ENCODE peak calls at places on chromosomes 1 and 21, in seven cellular contexts. F is AG04450, C is endodermal cell, Z is RWPE2, U is mammary epithelial cell, E is testis, G is lower lobe of right lung. Q is an unnamed sample.

GRCh38 chr1:33996281-33996680 is 132.4 kb downstream of the HMGB4 start:
- DNase-seq in F (no peak), C (no peak), Z (no peak), U (no peak), E (no peak), G (no peak), Q (no peak)

GRCh38 chr1:225848044-225848955 is 33.9 kb downstream of the TMEM63A start:
- DNase-seq in F (no peak), C (no peak), Z (no peak), U (no peak), E (no peak), G (no peak), Q (peak; percentile 65)

GRCh38 chr21:35026153-35026499 is 23.0 kb downstream of the RUNX1 start:
- DNase-seq in F (no peak), C (peak; percentile 10), Z (no peak), U (no peak), E (no peak), G (no peak), Q (no peak)

GRCh38 chr1:116457944-116458343 is 84.9 kb downstream of the ATP1A1 start:
- DNase-seq in F (no peak), C (no peak), Z (no peak), U (no peak), E (no peak), G (no peak), Q (no peak)

GRCh38 chr21:37372127-37372731 is 5.7 kb downstream of the DYRK1A start:
- DNase-seq in F (no peak), C (no peak), Z (no peak), U (no peak), E (no peak), G (no peak), Q (no peak)

GRCh38 chr1:183164350-183164749 is 21.7 kb upstream of the LAMC2 start:
- DNase-seq in F (no peak), C (peak; percentile 87), Z (peak; percentile 96), U (peak; percentile 94), E (no peak), G (no peak), Q (no peak)

GRCh38 chr1:181021811-181022434 is 747 bp downstream of the STX6 start:
- DNase-seq in F (peak; percentile 24), C (peak; percentile 85), Z (peak; percentile 83), U (peak; percentile 92), E (peak; percentile 82), G (peak; percentile 67), Q (peak; percentile 73)

GRCh38 chr21:45826733-45827692 is 154.6 kb upstream of the COL6A1 start:
- DNase-seq in F (no peak), C (no peak), Z (peak; percentile 49), U (no peak), E (peak; percentile 12), G (no peak), Q (no peak)

GRCh38 chr1:207282496-207283380 is 38.7 kb upstream of the CD55 start:
- DNase-seq in F (no peak), C (no peak), Z (no peak), U (peak; percentile 9), E (no peak), G (no peak), Q (no peak)

GRCh38 chr1:177077006-177077405 is 87.5 kb downstream of the ASTN1 start:
- DNase-seq in F (no peak), C (no peak), Z (no peak), U (no peak), E (no peak), G (no peak), Q (no peak)

GRCh38 chr1:160108888-160109662 is 6.5 kb upstream of the ATP1A2 start:
- DNase-seq in F (no peak), C (peak; percentile 79), Z (no peak), U (no peak), E (peak; percentile 59), G (no peak), Q (peak; percentile 41)

GRCh38 chr1:33176362-33176850 is 5.4 kb downstream of the TRIM62 start:
- DNase-seq in F (no peak), C (peak; percentile 46), Z (no peak), U (peak; percentile 56), E (no peak), G (no peak), Q (no peak)

GRCh38 chr21:44874497-44875331 is 1.2 kb upstream of the PTTG1IP start:
- DNase-seq in F (no peak), C (peak; percentile 77), Z (no peak), U (peak; percentile 37), E (peak; percentile 64), G (peak; percentile 85), Q (no peak)

GRCh38 chr21:36846624-36847023 is 119.8 kb downstream of the HLCS start:
- DNase-seq in F (no peak), C (peak; percentile 49), Z (no peak), U (peak; percentile 21), E (no peak), G (no peak), Q (no peak)

GRCh38 chr1:53617382-53618217 is 121.4 kb downstream of the GLIS1 start:
- DNase-seq in F (peak; percentile 27), C (peak; percentile 28), Z (peak; percentile 23), U (no peak), E (peak; percentile 10), G (no peak), Q (peak; percentile 74)

GRCh38 chr1:18278953-18279712 is 171.5 kb downstream of the IGSF21 start:
- DNase-seq in F (no peak), C (peak; percentile 70), Z (no peak), U (no peak), E (no peak), G (no peak), Q (no peak)

GRCh38 chr1:203327684-203328457 is 22.6 kb downstream of the BTG2 start:
- DNase-seq in F (no peak), C (no peak), Z (peak; percentile 68), U (peak; percentile 63), E (peak; percentile 79), G (no peak), Q (peak; percentile 41)

GRCh38 chr1:43358121-43358745 is 548 bp upstream of the CDC20 start:
- DNase-seq in F (no peak), C (no peak), Z (no peak), U (no peak), E (no peak), G (no peak), Q (no peak)

GRCh38 chr21:45410865-45411809 is 6.2 kb downstream of the COL18A1 start:
- DNase-seq in F (no peak), C (peak; percentile 49), Z (peak; percentile 34), U (no peak), E (peak; percentile 71), G (no peak), Q (no peak)

GRCh38 chr1:32094721-32095521 is 12.9 kb upstream of the KPNA6 start:
- DNase-seq in F (no peak), C (no peak), Z (no peak), U (no peak), E (no peak), G (no peak), Q (no peak)

GRCh38 chr1:42320689-42321088 is 14.3 kb downstream of the FOXJ3 start:
- DNase-seq in F (no peak), C (no peak), Z (no peak), U (no peak), E (no peak), G (no peak), Q (no peak)

GRCh38 chr1:55337801-55338447 is 122.8 kb upstream of the USP24 start:
- DNase-seq in F (no peak), C (peak; percentile 73), Z (no peak), U (peak; percentile 54), E (peak; percentile 21), G (no peak), Q (peak; percentile 74)

GRCh38 chr1:85406081-85406480 is 58.9 kb downstream of the DDAH1 start:
- DNase-seq in F (no peak), C (no peak), Z (no peak), U (no peak), E (no peak), G (no peak), Q (peak; percentile 22)

GRCh38 chr1:115257596-115257995 is 80.5 kb downstream of the NGF start:
- DNase-seq in F (no peak), C (no peak), Z (no peak), U (no peak), E (no peak), G (no peak), Q (no peak)

GRCh38 chr1:106754957-106755356 is 301.5 kb upstream of the PRMT6 start:
- DNase-seq in F (no peak), C (no peak), Z (no peak), U (no peak), E (no peak), G (no peak), Q (no peak)

DNA sequence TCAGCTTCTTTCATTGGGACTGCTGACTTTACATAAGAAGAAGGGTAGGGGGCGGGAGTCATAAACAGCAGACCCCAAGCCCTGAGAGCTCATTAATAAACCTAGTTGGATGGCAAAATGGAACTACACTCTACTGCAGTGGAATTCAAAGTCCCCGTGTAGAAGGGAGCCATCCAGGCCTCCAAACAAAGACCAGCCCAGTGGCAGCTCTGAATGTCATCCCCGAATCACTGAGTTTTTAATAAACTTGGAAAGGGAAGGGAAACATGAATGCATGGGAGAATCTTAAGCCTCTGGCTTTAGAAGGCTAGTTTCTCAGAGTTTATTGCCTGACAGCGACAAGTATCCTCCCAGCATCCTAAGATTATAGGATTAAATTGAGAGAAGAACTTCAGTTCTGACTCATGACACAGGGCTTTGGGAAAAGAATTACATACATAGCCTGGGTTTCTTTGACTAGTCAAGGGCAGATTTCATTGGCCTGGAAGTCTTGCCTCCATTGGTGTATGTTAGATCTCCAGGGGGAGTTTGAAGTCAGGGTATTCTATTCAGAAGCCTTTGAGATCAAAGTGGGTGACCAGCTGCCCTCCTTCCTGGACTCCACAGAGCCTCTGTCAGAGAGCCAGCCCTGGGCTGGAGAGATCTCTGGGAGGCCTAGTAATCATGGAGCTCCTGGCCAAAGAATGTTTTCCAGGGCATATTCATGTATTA is 3.8 kb downstream of the ATF3 start:
- DNase-seq in F (no peak), C (no peak), Z (no peak), U (no peak), E (no peak), G (no peak), Q (no peak)
- H3K4me3 ChIP-seq in F (no peak overlapping the region), C (peak overlapping the region; percentile 96), Z (no peak overlapping the region), U (no peak overlapping the region), E (no peak overlapping the region), G (no peak overlapping the region), Q (no peak overlapping the region)

DNA sequence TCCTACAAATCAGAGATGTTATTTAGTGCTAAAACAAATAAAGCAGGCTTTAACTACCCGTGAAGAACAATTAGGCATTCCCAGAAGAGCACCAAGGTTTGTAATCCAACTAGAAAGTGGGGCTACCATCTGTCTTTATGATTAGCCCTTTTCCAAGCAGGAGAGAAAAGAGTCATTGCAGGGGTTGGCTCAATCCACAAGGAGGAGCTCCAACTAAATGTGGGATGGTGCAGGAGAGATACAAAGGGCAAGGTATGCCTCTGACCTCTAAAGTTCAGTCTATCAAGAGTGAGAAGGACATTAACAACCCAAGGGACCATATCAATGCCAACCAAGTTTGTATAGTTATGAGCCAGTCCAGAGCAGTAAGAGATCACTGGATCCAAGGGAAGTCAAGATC is 382.7 kb upstream of the DUSP10 start:
- DNase-seq in F (no peak), C (peak; percentile 74), Z (no peak), U (no peak), E (no peak), G (no peak), Q (no peak)
- TF ChIP-seq CTCF in F (no peak), C (peak; percentile 86), Z (no peak), U (peak; percentile 71), E (no peak), G (no peak), Q (peak; percentile 31)

GRCh38 chr1:204477036-204477740 is 17.4 kb downstream of the PIK3C2B start:
- DNase-seq in F (no peak), C (no peak), Z (no peak), U (no peak), E (no peak), G (no peak), Q (no peak)
- H3K4me3 ChIP-seq in F (no peak overlapping the region), C (no peak overlapping the region), Z (no peak overlapping the region), U (no peak overlapping the region), E (no peak overlapping the region), G (no peak overlapping the region), Q (no peak overlapping the region)

GRCh38 chr1:228393268-228393699 is 13.4 kb downstream of the TRIM11 start:
- DNase-seq in F (peak; percentile 32), C (peak; percentile 74), Z (no peak), U (no peak), E (no peak), G (peak; percentile 59), Q (peak; percentile 89)
- TF ChIP-seq CTCF in F (peak; percentile 61), C (peak; percentile 68), Z (peak; percentile 34), U (peak; percentile 72), E (no peak), G (peak; percentile 50), Q (peak; percentile 85)